ENCODE peak calls at places on chromosome 18, in six cellular contexts. V is NCI-H1105 treated with DMSO at 0.1 percent for 48 hours; Y is activated effector memory CD4-positive, alpha-beta T cell treated with anti-CD3 and anti-CD28 coated beads, Interleukin-2, amount 50 U/mL, for 16 hours; A is fibroblast of pulmonary artery; E is T-helper 1 cell; F is mucosa of gallbladder. W is an unnamed sample.

GRCh38 chr18:23977709-23978483 is 36.7 kb upstream of the TTC39C start:
- DNase-seq in V (no peak), Y (no peak), A (peak; percentile 71), E (no peak), F (no peak), W (no peak)

GRCh38 chr18:62715829-62716678 is 713 bp downstream of the PHLPP1 start:
- DNase-seq in V (peak; percentile 41), Y (peak; percentile 84), A (peak; percentile 67), E (peak; percentile 48), F (peak; percentile 50), W (peak; percentile 59)

GRCh38 chr18:44792456-44793080 is 111.9 kb downstream of the SETBP1 start:
- DNase-seq in V (no peak), Y (no peak), A (peak; percentile 17), E (no peak), F (no peak), W (no peak)

GRCh38 chr18:74734013-74734444 is 136.4 kb downstream of the ZNF407 start:
- DNase-seq in V (no peak), Y (no peak), A (no peak), E (no peak), F (no peak), W (no peak)

GRCh38 chr18:60895181-60895580 is 438.0 kb upstream of the CDH20 start:
- DNase-seq in V (no peak), Y (no peak), A (peak; percentile 24), E (no peak), F (no peak), W (no peak)

GRCh38 chr18:13223341-13224148 is 5.0 kb downstream of the LDLRAD4 start:
- DNase-seq in V (no peak), Y (no peak), A (no peak), E (no peak), F (peak; percentile 42), W (no peak)

GRCh38 chr18:66966171-66966570 is 362.3 kb upstream of the CDH19 start:
- DNase-seq in V (no peak), Y (no peak), A (no peak), E (no peak), F (no peak), W (no peak)

GRCh38 chr18:1559563-1559962 is 654.9 kb downstream of the ADCYAP1 start:
- DNase-seq in V (no peak), Y (no peak), A (peak; percentile 5), E (no peak), F (no peak), W (no peak)

GRCh38 chr18:57433492-57434176 is 1.5 kb upstream of the ONECUT2 start:
- DNase-seq in V (peak; percentile 15), Y (no peak), A (no peak), E (no peak), F (peak; percentile 67), W (no peak)

GRCh38 chr18:62644773-62645172 is 70.6 kb upstream of the PHLPP1 start:
- DNase-seq in V (no peak), Y (no peak), A (no peak), E (no peak), F (no peak), W (no peak)

GRCh38 chr18:51196811-51197660 is 445 bp downstream of the MEX3C start:
- DNase-seq in V (peak; percentile 11), Y (no peak), A (peak; percentile 54), E (no peak), F (peak; percentile 40), W (peak; percentile 49)

GRCh38 chr18:79935098-79935480 is 16.4 kb downstream of the SLC66A2 start:
- DNase-seq in V (no peak), Y (peak; percentile 16), A (no peak), E (no peak), F (no peak), W (no peak)

GRCh38 chr18:11957636-11958035 is 23.7 kb upstream of the IMPA2 start:
- DNase-seq in V (no peak), Y (no peak), A (no peak), E (no peak), F (no peak), W (no peak)

GRCh38 chr18:7784171-7784570 is 217.1 kb downstream of the PTPRM start:
- DNase-seq in V (no peak), Y (no peak), A (no peak), E (no peak), F (no peak), W (no peak)

GRCh38 chr18:13470555-13471494 is 252.3 kb downstream of the LDLRAD4 start:
- DNase-seq in V (no peak), Y (no peak), A (no peak), E (no peak), F (no peak), W (no peak)

GRCh38 chr18:30971338-30971956 is 71.1 kb downstream of the DSC3 start:
- DNase-seq in V (peak; percentile 49), Y (no peak), A (peak; percentile 51), E (no peak), F (no peak), W (no peak)

GRCh38 chr18:74598350-74599001 is 806 bp downstream of the ZNF407 start:
- DNase-seq in V (peak; percentile 45), Y (peak; percentile 88), A (peak; percentile 40), E (peak; percentile 51), F (peak; percentile 20), W (no peak)

GRCh38 chr18:44921974-44922373 is 241.3 kb downstream of the SETBP1 start:
- DNase-seq in V (no peak), Y (no peak), A (no peak), E (no peak), F (no peak), W (no peak)

GRCh38 chr18:8786766-8787670 is 81.7 kb downstream of the MTCL1 start:
- DNase-seq in V (no peak), Y (no peak), A (no peak), E (no peak), F (no peak), W (no peak)

GRCh38 chr18:67417864-67418523 is 98.5 kb downstream of the DSEL start:
- DNase-seq in V (no peak), Y (no peak), A (peak; percentile 46), E (no peak), F (peak; percentile 14), W (no peak)

GRCh38 chr18:35797961-35798360 is 174.5 kb upstream of the RMP24 start:
- DNase-seq in V (no peak), Y (no peak), A (no peak), E (no peak), F (no peak), W (no peak)

GRCh38 chr18:74733592-74733991 is 135.9 kb downstream of the ZNF407 start:
- DNase-seq in V (no peak), Y (no peak), A (no peak), E (no peak), F (no peak), W (no peak)

GRCh38 chr18:59884331-59884730 is 15.5 kb upstream of the PMAIP1 start:
- DNase-seq in V (no peak), Y (no peak), A (no peak), E (no peak), F (no peak), W (no peak)

GRCh38 chr18:76941284-76941683 is 118.9 kb downstream of the ZNF236 start:
- DNase-seq in V (no peak), Y (no peak), A (no peak), E (no peak), F (no peak), W (no peak)

GRCh38 chr18:54750350-54750749 is 77.9 kb upstream of the RAB27B start:
- DNase-seq in V (no peak), Y (no peak), A (no peak), E (no peak), F (no peak), W (no peak)

GRCh38 chr18:48771641-48772380 is 179.0 kb downstream of the SMAD7 start:
- DNase-seq in V (no peak), Y (no peak), A (no peak), E (no peak), F (peak; percentile 41), W (no peak)

GRCh38 chr18:27887711-27888495 is 289.0 kb downstream of the CDH2 start:
- DNase-seq in V (no peak), Y (no peak), A (no peak), E (no peak), F (no peak), W (no peak)

GRCh38 chr18:12238861-12239260 is 15.3 kb upstream of the CIDEA start:
- DNase-seq in V (no peak), Y (no peak), A (peak; percentile 37), E (no peak), F (no peak), W (no peak)

GRCh38 chr18:9649164-9649540 is 34.8 kb upstream of the PPP4R1 start:
- DNase-seq in V (no peak), Y (no peak), A (no peak), E (no peak), F (no peak), W (no peak)

GRCh38 chr18:5524660-5525059 is 19.1 kb downstream of the EPB41L3 start:
- DNase-seq in V (no peak), Y (no peak), A (no peak), E (no peak), F (no peak), W (no peak)

GRCh38 chr18:79197531-79197930 is 128.3 kb downstream of the ATP9B start:
- DNase-seq in V (peak; percentile 93), Y (no peak), A (no peak), E (no peak), F (no peak), W (no peak)

GRCh38 chr18:3983351-3983969 is 471.6 kb downstream of the DLGAP1 start:
- DNase-seq in V (no peak), Y (no peak), A (peak; percentile 77), E (no peak), F (no peak), W (no peak)

GRCh38 chr18:77422974-77423373 is 173.3 kb downstream of the GALR1 start:
- DNase-seq in V (no peak), Y (no peak), A (no peak), E (no peak), F (no peak), W (no peak)

GRCh38 chr18:28960146-28960545 is 783.2 kb upstream of the CDH2 start:
- DNase-seq in V (no peak), Y (no peak), A (peak; percentile 43), E (no peak), F (no peak), W (no peak)

GRCh38 chr18:42752921-42753320 is 362.6 kb downstream of the RIT2 start:
- DNase-seq in V (no peak), Y (no peak), A (no peak), E (no peak), F (no peak), W (no peak)

GRCh38 chr18:70047931-70048603 is 100.4 kb upstream of the CD226 start:
- DNase-seq in V (no peak), Y (no peak), A (peak; percentile 59), E (no peak), F (no peak), W (no peak)

GRCh38 chr18:31591628-31592027 is at the start of gene TTR:
- DNase-seq in V (no peak), Y (no peak), A (no peak), E (no peak), F (peak; percentile 57), W (no peak)

GRCh38 chr18:63518178-63519012 is 23.8 kb upstream of the SERPINB12 start:
- DNase-seq in V (peak; percentile 75), Y (peak; percentile 74), A (peak; percentile 81), E (peak; percentile 30), F (peak; percentile 66), W (peak; percentile 25)

GRCh38 chr18:23291456-23292205 is 156.3 kb downstream of the CABLES1 start:
- DNase-seq in V (no peak), Y (no peak), A (peak; percentile 80), E (no peak), F (no peak), W (no peak)